ENCODE peak calls at places on chromosome 20, in nine cellular contexts. Z is iris pigment epithelial cell; X is Calu3; B is COLO829; K is mammary epithelial cell; W is ecto neural progenitor cell; P is neural progenitor cell; I is activated T-cell treated with anti-CD3 and anti-CD28 coated beads, Interleukin-2, amount 50 U/mL, for 1 hour; C is astrocyte of the spinal cord. T is an unnamed sample.
A peak's percentile ranks its signal among the peaks of the same experiment; 100 is the strongest.

GRCh38 chr20:48294942-48295341 is 509.7 kb upstream of the SULF2 start:
- DNase-seq in X (no peak), W (no peak), C (no peak), P (no peak), Z (no peak), K (no peak), I (no peak), B (no peak), T (no peak)

GRCh38 chr20:17210387-17210786 is 16.5 kb upstream of the PCSK2 start:
- DNase-seq in X (no peak), K (no peak), B (no peak), C (no peak), I (no peak), W (no peak), Z (no peak), P (no peak), T (no peak)

GRCh38 chr20:54123587-54124180 is 50.1 kb downstream of the CYP24A1 start:
- DNase-seq in B (peak; percentile 88), K (peak; percentile 100), C (peak; percentile 96), W (peak; percentile 51), X (peak; percentile 99), Z (peak; percentile 99), P (peak; percentile 5), I (no peak), T (peak; percentile 99)

GRCh38 chr20:42364446-42364845 is 746.3 kb upstream of the CHD6 start:
- DNase-seq in I (no peak), W (no peak), B (no peak), C (no peak), X (no peak), K (no peak), P (no peak), Z (no peak), T (no peak)

GRCh38 chr20:49899551-49900383 is 15.6 kb downstream of the SPATA2 start:
- DNase-seq in Z (no peak), W (no peak), B (no peak), I (no peak), P (no peak), K (no peak), X (no peak), C (no peak), T (no peak)

GRCh38 chr20:11261533-11262000 is 587.8 kb upstream of the JAG1 start:
- DNase-seq in K (peak; percentile 98), X (no peak), W (no peak), C (peak; percentile 97), B (no peak), P (no peak), Z (peak; percentile 93), I (no peak), T (no peak)

GRCh38 chr20:14745830-14746229 is 408.4 kb upstream of the FLRT3 start:
- DNase-seq in X (no peak), I (no peak), K (no peak), C (no peak), B (no peak), P (no peak), W (no peak), Z (no peak), T (no peak)

GRCh38 chr20:61437280-61438206 is 185.5 kb downstream of the CDH4 start:
- DNase-seq in I (no peak), B (no peak), X (no peak), P (peak; percentile 82), C (peak; percentile 93), K (peak; percentile 73), Z (peak; percentile 62), W (peak; percentile 56), T (no peak)

GRCh38 chr20:34328928-34329677 is 25.9 kb upstream of the AHCY start:
- DNase-seq in Z (peak; percentile 47), B (no peak), C (peak; percentile 14), K (no peak), X (no peak), P (no peak), I (no peak), W (no peak), T (no peak)

GRCh38 chr20:4808872-4809271 is 87.2 kb downstream of the PRND start:
- DNase-seq in I (no peak), B (no peak), C (peak; percentile 6), P (no peak), X (no peak), K (no peak), Z (no peak), W (no peak), T (no peak)

GRCh38 chr20:62386383-62387218 is at the start of gene RPS21:
- DNase-seq in P (peak; percentile 96), B (peak; percentile 88), Z (peak; percentile 93), K (peak; percentile 85), X (peak; percentile 98), I (peak; percentile 92), W (peak; percentile 96), C (peak; percentile 88), T (peak; percentile 87)

GRCh38 chr20:32218156-32218900 is 10.6 kb downstream of the POFUT1 start:
- DNase-seq in Z (no peak), P (no peak), B (no peak), X (no peak), C (no peak), W (no peak), K (no peak), I (no peak), T (no peak)

GRCh38 chr20:50788045-50788867 is 6.6 kb upstream of the BCAS4 start:
- DNase-seq in B (no peak), K (peak; percentile 62), W (no peak), X (peak; percentile 77), C (peak; percentile 57), P (no peak), Z (peak; percentile 68), I (no peak), T (peak; percentile 44)

GRCh38 chr20:50478162-50479036 is 31.8 kb upstream of the PTPN1 start:
- DNase-seq in X (peak; percentile 64), K (peak; percentile 43), C (peak; percentile 58), I (peak; percentile 74), Z (peak; percentile 83), B (no peak), W (peak; percentile 78), P (peak; percentile 77), T (peak; percentile 84)

GRCh38 chr20:31515775-31516107 is 1.5 kb downstream of the HM13 start:
- DNase-seq in K (no peak), P (no peak), W (no peak), B (no peak), I (no peak), C (no peak), Z (no peak), X (no peak), T (no peak)

GRCh38 chr20:60256811-60257210 is 298.6 kb downstream of the CDH26 start:
- DNase-seq in K (no peak), I (no peak), P (no peak), X (no peak), B (no peak), Z (no peak), C (no peak), W (no peak), T (no peak)

GRCh38 chr20:60482201-60482600 is 524.0 kb downstream of the CDH26 start:
- DNase-seq in P (no peak), K (no peak), W (peak; percentile 38), X (no peak), Z (no peak), I (no peak), B (no peak), C (no peak), T (no peak)

GRCh38 chr20:38076548-38076947 is 43.0 kb downstream of the RPRD1B start:
- DNase-seq in W (no peak), P (no peak), B (no peak), C (no peak), X (no peak), K (no peak), Z (no peak), I (no peak), T (no peak)

GRCh38 chr20:2937902-2938301 is 64.6 kb downstream of the PTPRA start:
- DNase-seq in I (no peak), C (no peak), P (no peak), X (no peak), W (no peak), B (no peak), K (no peak), Z (no peak), T (no peak)

GRCh38 chr20:25042531-25043498 is 15.1 kb downstream of the ACSS1 start:
- DNase-seq in K (no peak), Z (no peak), W (no peak), B (no peak), X (no peak), I (peak; percentile 49), C (no peak), P (no peak), T (no peak)

GRCh38 chr20:62536731-62537401 is 61.1 kb upstream of the GATA5 start:
- DNase-seq in P (no peak), C (no peak), I (no peak), B (no peak), Z (no peak), K (no peak), X (no peak), W (no peak), T (no peak)

GRCh38 chr20:62733891-62734290 is 25.3 kb downstream of the NTSR1 start:
- DNase-seq in I (no peak), W (no peak), P (no peak), C (no peak), Z (no peak), B (no peak), K (no peak), X (no peak), T (no peak)

GRCh38 chr20:46999821-47000465 is 105.3 kb downstream of the EYA2 start:
- DNase-seq in X (no peak), B (no peak), K (no peak), C (no peak), I (no peak), W (no peak), P (no peak), Z (no peak), T (no peak)

GRCh38 chr20:5731753-5732366 is 18.3 kb upstream of the SHLD1 start:
- DNase-seq in B (no peak), I (no peak), K (peak; percentile 28), C (no peak), P (no peak), X (no peak), Z (no peak), W (no peak), T (no peak)

GRCh38 chr20:58797371-58798050 is 53.2 kb downstream of the GNAS-AS1 start:
- DNase-seq in P (no peak), I (no peak), W (no peak), C (no peak), B (no peak), X (no peak), K (no peak), Z (no peak), T (peak; percentile 25)

GRCh38 chr20:1478566-1478965 is 11.9 kb upstream of the NSFL1C start:
- DNase-seq in X (no peak), P (no peak), W (no peak), Z (peak; percentile 45), K (peak; percentile 96), B (no peak), I (no peak), C (peak; percentile 36), T (peak; percentile 92)

GRCh38 chr20:19819149-19819548 is 61.1 kb downstream of the RIN2 start:
- DNase-seq in K (no peak), X (no peak), Z (no peak), P (no peak), B (no peak), I (no peak), W (no peak), C (no peak), T (no peak)

GRCh38 chr20:20450461-20451027 is 82.6 kb downstream of the INSM1 start:
- DNase-seq in I (no peak), C (peak; percentile 59), W (no peak), Z (no peak), K (no peak), X (no peak), B (no peak), P (no peak), T (no peak)

GRCh38 chr20:40276291-40276690 is 412.7 kb downstream of the MAFB start:
- DNase-seq in C (no peak), P (peak; percentile 67), K (no peak), Z (no peak), B (no peak), X (no peak), W (peak; percentile 68), I (no peak), T (no peak)

GRCh38 chr20:23316626-23317025 is 34.0 kb upstream of the NXT1 start:
- DNase-seq in B (no peak), P (no peak), C (no peak), I (no peak), Z (no peak), W (no peak), K (no peak), X (no peak), T (no peak)

GRCh38 chr20:50523552-50524167 is 13.5 kb downstream of the PTPN1 start:
- DNase-seq in X (no peak), C (no peak), I (no peak), Z (no peak), B (no peak), W (no peak), K (no peak), P (no peak), T (no peak)